ENCODE peak calls at places on chromosomes 2 and 18, in seven cellular contexts. O is ovary, L is WTC11, M is nephron progenitor cell, F is NB4, E is neural progenitor cell, P is mesothelial cell of epicardium. A is an unnamed sample.

GRCh38 chr18:79599503-79599931 is 80.1 kb upstream of the CTDP1 start:
- DNase-seq in O (peak; percentile 23), L (no peak), M (peak; percentile 4), F (no peak), E (no peak), P (no peak), A (no peak)

GRCh38 chr18:58562146-58562998 is 66.5 kb downstream of the ALPK2 start:
- DNase-seq in O (no peak), L (no peak), M (no peak), F (no peak), E (no peak), P (no peak), A (no peak)

GRCh38 chr2:34652636-34653035 is 1053.5 kb upstream of the FAM98A start:
- DNase-seq in O (no peak), L (no peak), M (no peak), F (peak; percentile 33), E (peak; percentile 49), P (no peak), A (no peak)

GRCh38 chr2:234548720-234549420 is 52.0 kb upstream of the ARL4C start:
- DNase-seq in O (no peak), L (peak; percentile 65), M (no peak), F (no peak), E (no peak), P (no peak), A (no peak)

GRCh38 chr2:74005786-74006185 is 21.1 kb downstream of the TET3 start:
- DNase-seq in O (no peak), L (no peak), M (no peak), F (no peak), E (no peak), P (no peak), A (no peak)

GRCh38 chr2:8431446-8432125 is 250.3 kb upstream of the ID2 start:
- DNase-seq in O (no peak), L (no peak), M (no peak), F (no peak), E (no peak), P (peak; percentile 0), A (no peak)

GRCh38 chr2:21354113-21354679 is 230.4 kb downstream of the TDRD15 start:
- DNase-seq in O (no peak), L (no peak), M (no peak), F (no peak), E (no peak), P (no peak), A (no peak)

GRCh38 chr2:200738590-200738989 is 73.1 kb upstream of the BZW1 start:
- DNase-seq in O (no peak), L (no peak), M (no peak), F (no peak), E (no peak), P (no peak), A (no peak)

GRCh38 chr2:111994042-111994441 is 61.0 kb upstream of the TMEM87B start:
- DNase-seq in O (no peak), L (no peak), M (no peak), F (no peak), E (no peak), P (no peak), A (no peak)

GRCh38 chr18:58884694-58885093 is 20.0 kb downstream of the ZNF532 start:
- DNase-seq in O (no peak), L (no peak), M (no peak), F (no peak), E (no peak), P (no peak), A (no peak)

GRCh38 chr2:219026946-219027345 is 14.4 kb downstream of the CFAP65 start:
- DNase-seq in O (no peak), L (no peak), M (no peak), F (no peak), E (no peak), P (no peak), A (no peak)

GRCh38 chr2:207534390-207534789 is 4.6 kb downstream of the CREB1 start:
- DNase-seq in O (no peak), L (no peak), M (no peak), F (no peak), E (no peak), P (no peak), A (no peak)

GRCh38 chr2:171406044-171406443 is 27.7 kb downstream of the METTL8 start:
- DNase-seq in O (no peak), L (no peak), M (no peak), F (no peak), E (no peak), P (no peak), A (no peak)

GRCh38 chr2:201126308-201127127 is 10.6 kb downstream of the CFLAR start:
- DNase-seq in O (no peak), L (no peak), M (no peak), F (no peak), E (no peak), P (no peak), A (no peak)

GRCh38 chr2:221629478-221629877 is 57.4 kb upstream of the EPHA4 start:
- DNase-seq in O (no peak), L (no peak), M (no peak), F (no peak), E (no peak), P (no peak), A (peak; percentile 0)

GRCh38 chr18:76405761-76406356 is 89.2 kb downstream of the ZNF516 start:
- DNase-seq in O (no peak), L (peak; percentile 60), M (peak; percentile 65), F (peak; percentile 60), E (peak; percentile 71), P (peak; percentile 63), A (no peak)

DNA sequence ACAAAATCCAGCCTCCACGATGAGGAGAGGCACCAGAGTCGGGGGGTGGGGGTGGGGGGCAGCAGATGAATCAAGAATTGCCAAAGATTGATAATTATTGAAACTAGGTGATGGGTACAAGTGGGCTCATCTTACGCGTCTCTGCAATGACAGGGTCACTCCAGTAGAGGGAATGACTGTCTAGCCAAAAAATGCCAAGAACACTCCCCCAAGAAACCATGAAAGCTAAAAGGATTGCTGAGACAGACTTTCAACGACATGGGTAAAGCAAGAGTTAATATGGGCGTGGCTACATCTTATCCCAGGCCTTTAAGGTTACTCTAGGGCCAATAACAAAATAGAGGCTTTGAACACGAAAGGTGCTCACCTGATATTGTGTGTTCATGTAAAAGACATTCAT is 86.5 kb downstream of the STK39 start:
- DNase-seq in O (no peak), L (no peak), M (no peak), F (peak; percentile 63), E (peak; percentile 51), P (no peak), A (no peak)
- TF ChIP-seq CTCF in O (no peak), L (no peak), M (no peak), F (peak; percentile 57), E (peak; percentile 49), P (no peak), A (no peak)

DNA sequence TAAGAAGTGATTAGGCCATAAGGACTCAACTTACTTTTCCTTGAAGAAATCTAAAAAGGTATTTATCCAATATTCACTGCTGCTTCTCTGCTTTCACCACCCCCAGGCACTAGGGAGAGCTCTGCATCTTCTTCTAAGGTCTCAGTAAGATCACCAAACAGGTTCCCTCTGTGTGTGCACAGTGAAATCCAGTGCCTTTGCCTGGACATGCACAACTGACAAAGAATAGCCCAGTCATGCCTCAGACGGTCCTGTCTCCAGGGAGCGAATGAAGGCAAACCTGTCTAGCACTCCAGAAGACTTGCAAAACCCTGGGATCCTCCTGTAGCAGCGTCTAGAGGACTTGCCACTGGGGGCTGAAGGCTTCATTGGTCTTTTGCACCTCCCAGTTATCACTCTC is 344.5 kb upstream of the LRATD1 start:
- DNase-seq in O (no peak), L (no peak), M (no peak), F (no peak), E (no peak), P (no peak), A (no peak)
- TF ChIP-seq CTCF in O (no peak), L (no peak), M (no peak), F (no peak), E (no peak), P (no peak), A (no peak)

DNA sequence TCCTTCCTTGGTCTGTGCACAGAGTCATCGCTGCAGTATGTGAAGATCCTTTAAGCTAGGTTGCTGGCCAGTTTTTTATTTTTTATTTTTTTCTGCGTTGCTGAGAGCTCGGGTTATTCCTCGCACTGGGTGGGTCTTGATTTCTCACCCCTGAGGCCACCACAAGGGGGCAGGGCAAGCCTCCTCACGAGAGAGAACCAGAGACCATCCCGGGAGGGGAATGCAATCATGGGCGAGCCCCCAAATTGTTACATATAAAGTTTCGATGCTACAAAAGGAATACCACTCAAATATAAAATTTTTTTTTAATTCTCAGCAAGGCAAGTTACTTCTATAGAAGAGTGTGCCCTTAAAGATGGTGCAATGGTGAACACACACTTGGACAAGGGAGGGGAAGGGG is 24.9 kb downstream of the HTR2B start:
- DNase-seq in O (peak; percentile 29), L (peak; percentile 43), M (peak; percentile 32), F (peak; percentile 31), E (peak; percentile 41), P (no peak), A (no peak)
- TF ChIP-seq CTCF in O (no peak), L (peak; percentile 25), M (no peak), F (peak; percentile 30), E (peak; percentile 49), P (no peak), A (no peak)

DNA sequence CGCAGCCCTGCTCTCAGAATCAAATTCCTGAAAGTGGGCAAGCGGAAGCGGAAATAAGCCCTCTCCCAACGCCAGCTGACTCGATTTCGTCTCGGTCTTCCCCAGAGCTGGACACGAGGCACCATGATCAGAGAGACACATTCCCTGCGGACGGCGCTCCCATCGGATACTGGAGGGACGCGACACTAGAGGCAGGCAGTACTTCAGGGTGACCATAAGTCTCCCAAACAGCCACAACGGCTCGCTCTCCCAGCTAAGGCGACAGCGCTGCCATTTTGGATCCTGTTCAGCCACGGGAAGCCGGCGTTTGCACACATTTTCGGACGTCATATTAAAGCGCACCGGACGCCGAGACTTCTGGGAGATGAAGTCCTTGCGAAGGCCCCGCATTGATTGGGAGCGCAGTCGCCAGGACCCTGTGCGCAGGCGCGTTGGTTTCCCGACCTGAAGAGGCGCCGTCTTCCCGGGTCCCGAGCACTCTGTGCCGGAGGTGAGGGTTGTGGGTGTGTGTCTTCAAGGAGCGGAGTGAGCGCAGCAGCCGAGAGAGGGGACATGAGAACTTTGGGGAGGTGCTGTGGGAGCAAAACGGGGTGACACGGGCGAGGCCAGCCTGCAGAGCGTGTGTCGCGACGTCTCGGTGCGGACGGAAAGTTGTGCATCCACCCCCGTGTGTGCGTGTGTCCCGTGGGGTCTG is at the start of gene ZNF2:
- DNase-seq in O (peak; percentile 97), L (peak; percentile 98), M (peak; percentile 97), F (peak; percentile 98), E (peak; percentile 99), P (peak; percentile 97), A (peak; percentile 93)
- TF ChIP-seq CTCF in O (no peak), L (no peak), M (no peak), F (no peak), E (no peak), P (no peak), A (no peak)

DNA sequence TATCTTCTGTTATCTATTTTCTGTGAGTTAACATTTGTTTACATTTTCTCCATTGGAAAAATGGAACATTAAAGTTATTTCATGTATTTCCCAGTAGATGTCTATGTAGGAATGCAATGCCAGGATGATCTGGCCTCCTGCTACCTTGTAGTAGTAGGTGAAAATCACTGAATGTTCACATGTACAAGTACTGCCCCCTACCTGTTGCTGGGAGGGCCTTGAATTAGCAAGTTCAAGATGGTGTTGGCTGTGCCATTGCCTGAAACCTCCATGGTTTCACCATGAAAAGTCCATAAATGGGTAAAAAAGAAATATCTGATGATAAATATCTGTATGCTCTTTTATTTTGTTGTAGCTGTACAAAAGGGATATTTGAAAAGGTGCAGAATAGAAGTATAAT is 30.7 kb downstream of the XRCC5 start:
- DNase-seq in O (no peak), L (peak; percentile 24), M (peak; percentile 5), F (peak; percentile 37), E (peak; percentile 26), P (no peak), A (no peak)
- TF ChIP-seq CTCF in O (no peak), L (peak; percentile 31), M (no peak), F (peak; percentile 44), E (peak; percentile 42), P (peak; percentile 16), A (peak; percentile 2)

A was measured in AG09319.